ENCODE peak calls at places on chromosomes 16 and 17, in four cellular contexts. S is GM23248, Q is endothelial cell of umbilical vein, F is fibroblast of lung. K is an unnamed sample.
A peak's percentile ranks its signal among the peaks of the same experiment; 100 is the strongest.

GRCh38 chr16:88681084-88681680 is 5.1 kb downstream of the SNAI3 start:
- DNase-seq in S (no peak), Q (no peak), F (no peak), K (peak; percentile 43)

GRCh38 chr16:75860654-75861053 is 134.4 kb upstream of the CPHXL start:
- DNase-seq in S (no peak), Q (no peak), F (no peak), K (peak; percentile 66)

GRCh38 chr17:412211-413015 is 59.8 kb upstream of the RPH3AL start:
- DNase-seq in S (peak; percentile 82), Q (peak; percentile 52), F (peak; percentile 74), K (peak; percentile 77)

GRCh38 chr17:43661699-43662431 is at the start of gene MEOX1:
- DNase-seq in S (peak; percentile 66), Q (no peak), F (peak; percentile 71), K (no peak)

GRCh38 chr17:4585203-4585939 is 1.0 kb downstream of the SMTNL2 start:
- DNase-seq in S (no peak), Q (no peak), F (no peak), K (peak; percentile 36)

GRCh38 chr16:72291531-72291981 is 119.6 kb upstream of the PMFBP1 start:
- DNase-seq in S (peak; percentile 93), Q (peak; percentile 87), F (peak; percentile 95), K (no peak)

GRCh38 chr16:8888951-8889892 is 7.1 kb downstream of the LITAFD start:
- DNase-seq in S (no peak), Q (no peak), F (no peak), K (no peak)

GRCh38 chr17:11996722-11997146 is 541 bp downstream of the ZNF18 start:
- DNase-seq in S (peak; percentile 72), Q (peak; percentile 61), F (peak; percentile 34), K (no peak)

GRCh38 chr16:77221482-77221881 is 22.3 kb downstream of the SYCE1L start:
- DNase-seq in S (peak; percentile 22), Q (no peak), F (peak; percentile 5), K (no peak)

DNA sequence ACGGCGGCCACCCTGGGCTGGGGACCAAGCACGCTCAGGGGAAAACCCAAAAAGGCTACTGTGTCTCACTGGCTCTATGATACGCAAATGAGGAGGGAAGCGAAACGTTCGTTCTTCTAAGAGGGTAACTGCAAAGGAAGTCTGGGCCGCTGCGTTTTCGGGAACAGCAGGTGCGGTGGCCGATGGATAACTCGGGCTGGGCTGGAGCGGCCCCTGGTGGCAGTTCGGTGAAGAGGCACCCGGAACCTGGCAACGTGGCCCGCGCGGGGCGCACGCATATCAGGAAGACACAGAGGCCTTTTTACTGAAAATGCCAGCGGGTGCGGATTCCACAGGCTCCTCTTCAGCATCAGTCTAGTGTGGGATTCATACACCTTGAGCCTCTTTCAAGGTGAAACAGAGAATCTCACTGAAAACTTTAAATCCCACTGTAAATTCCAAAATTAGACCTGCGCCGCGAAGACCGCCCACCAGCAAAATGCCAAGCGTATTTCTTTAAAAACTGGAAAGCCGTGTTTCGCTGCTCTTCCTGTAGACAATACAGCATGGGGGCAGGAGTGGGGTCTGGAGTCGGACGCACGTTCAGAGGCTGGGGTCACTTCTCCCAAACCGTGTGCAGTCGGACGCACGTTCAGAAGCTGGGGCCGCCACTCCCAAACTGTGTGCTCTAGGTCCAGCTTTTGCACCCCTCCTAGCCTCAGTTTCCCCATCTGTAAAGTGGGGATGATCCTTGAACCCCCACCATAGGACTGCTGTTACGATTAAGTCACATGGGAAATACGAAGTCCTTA is 44.4 kb upstream of the METTL9 start:
- DNase-seq in S (peak; percentile 96), Q (peak; percentile 66), F (peak; percentile 71), K (peak; percentile 95)
- TF ChIP-seq EZH2 in S (no peak), Q (no peak), F (no peak), K (peak; percentile 40)

GRCh38 chr17:36944488-36945040 is 4.2 kb upstream of the AATF start:
- DNase-seq in S (no peak), Q (no peak), F (no peak), K (no peak)

GRCh38 chr17:36942031-36942599 is 4.8 kb downstream of the LHX1 start:
- DNase-seq in S (no peak), Q (no peak), F (no peak), K (peak; percentile 62)

GRCh38 chr17:36942631-36943125 is 5.4 kb downstream of the LHX1 start:
- DNase-seq in S (no peak), Q (no peak), F (no peak), K (peak; percentile 44)

GRCh38 chr17:36945160-36945559 is 3.6 kb upstream of the AATF start:
- DNase-seq in S (no peak), Q (no peak), F (no peak), K (no peak)

GRCh38 chr17:36943250-36944220 is 5.2 kb upstream of the AATF start:
- DNase-seq in S (no peak), Q (peak; percentile 22), F (peak; percentile 34), K (peak; percentile 66)
- TF ChIP-seq EZH2 in S (peak; percentile 68), Q (peak; percentile 18), F (peak; percentile 92), K (peak; percentile 97)

GRCh38 chr17:21375757-21376584 is at the start of gene KCNJ12:
- DNase-seq in S (peak; percentile 52), Q (peak; percentile 3), F (peak; percentile 9), K (peak; percentile 80)

GRCh38 chr17:21373034-21373433 is 3.1 kb upstream of the KCNJ12 start:
- DNase-seq in S (no peak), Q (no peak), F (no peak), K (no peak)

GRCh38 chr17:21375162-21375560 is 996 bp upstream of the KCNJ12 start:
- DNase-seq in S (no peak), Q (no peak), F (no peak), K (no peak)

GRCh38 chr17:21373696-21374454 is 2.3 kb upstream of the KCNJ12 start:
- DNase-seq in S (no peak), Q (no peak), F (no peak), K (no peak)

GRCh38 chr17:21374455-21375161 is 1.5 kb upstream of the KCNJ12 start:
- DNase-seq in S (no peak), Q (no peak), F (no peak), K (no peak)
- TF ChIP-seq EZH2 in S (no peak), Q (no peak), F (no peak), K (no peak)

GRCh38 chr17:21001813-21002221 is 41.0 kb downstream of the USP22 start:
- DNase-seq in S (peak; percentile 28), Q (no peak), F (peak; percentile 14), K (no peak)
- TF ChIP-seq EZH2 in S (no peak), Q (no peak), F (no peak), K (no peak)

DNA sequence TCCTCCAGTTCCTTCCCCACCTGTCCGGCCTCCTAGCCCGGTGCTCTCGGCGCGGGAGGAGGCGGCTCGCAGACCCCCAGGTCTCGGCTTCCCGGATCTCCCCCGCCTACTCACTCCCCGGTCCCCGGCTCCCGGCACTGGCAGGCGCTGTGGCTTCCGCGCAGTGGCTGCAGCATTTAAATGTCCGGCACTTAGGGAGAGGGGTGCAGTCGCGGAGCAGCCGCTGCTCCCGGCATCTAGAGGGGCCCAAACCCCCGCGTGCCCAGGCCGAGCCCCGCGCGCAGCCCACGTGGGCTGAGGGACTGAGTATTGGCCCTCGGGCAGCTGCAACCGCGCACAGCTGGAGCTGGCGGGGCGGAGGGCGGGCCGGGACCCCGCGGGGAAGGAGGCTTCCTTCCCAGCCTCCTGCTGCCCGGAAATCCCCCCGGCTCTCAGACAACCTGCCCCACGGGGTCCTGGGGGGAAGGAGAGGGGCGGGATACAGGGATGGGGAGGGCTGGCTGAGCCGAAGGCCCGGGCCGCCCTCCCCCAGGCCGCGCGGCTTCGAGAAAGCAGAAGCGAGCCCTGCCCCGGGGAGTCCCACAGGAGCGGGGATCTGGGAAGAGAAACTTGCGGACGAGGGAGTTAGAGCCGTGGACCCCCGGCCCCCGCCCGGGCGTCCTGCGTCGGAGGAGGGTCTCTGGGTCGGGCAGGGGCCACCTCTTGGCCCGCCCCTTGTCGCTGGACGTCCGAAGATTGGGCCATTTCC is 429 bp upstream of the MMP25 start:
- DNase-seq in S (peak; percentile 34), Q (no peak), F (no peak), K (peak; percentile 66)
- TF ChIP-seq EZH2 in S (peak; percentile 90), Q (peak; percentile 82), F (peak; percentile 92), K (peak; percentile 81)

GRCh38 chr17:40564195-40564882 is 933 bp downstream of the CCR7 start:
- DNase-seq in S (no peak), Q (no peak), F (no peak), K (no peak)

GRCh38 chr17:40567377-40567776 is 2.1 kb upstream of the CCR7 start:
- DNase-seq in S (no peak), Q (no peak), F (no peak), K (no peak)

GRCh38 chr17:40568074-40568836 is 3.0 kb upstream of the CCR7 start:
- DNase-seq in S (no peak), Q (no peak), F (no peak), K (no peak)

GRCh38 chr17:40564883-40565744 is at the start of gene CCR7:
- DNase-seq in S (no peak), Q (no peak), F (no peak), K (no peak)

DNA sequence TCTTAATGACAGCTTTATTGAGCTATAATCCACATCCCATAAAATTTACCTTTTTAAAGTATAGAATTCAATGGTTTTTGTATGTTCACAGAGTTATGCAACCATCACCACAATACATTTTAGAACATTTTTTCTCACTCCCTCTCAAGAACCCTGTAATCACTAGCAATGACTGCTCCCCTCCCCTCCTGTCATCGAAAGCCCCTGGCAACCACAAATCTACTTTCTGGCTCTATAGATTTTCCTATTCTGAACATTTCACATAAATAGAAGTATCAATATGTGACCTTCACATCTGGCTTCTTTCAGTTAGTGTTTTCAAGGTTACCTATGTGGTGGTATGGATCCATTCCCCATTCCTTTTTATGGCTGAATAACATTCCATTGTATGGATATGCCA is 755 bp upstream of the CCR7 start:
- DNase-seq in S (no peak), Q (no peak), F (no peak), K (no peak)
- TF ChIP-seq EZH2 in S (no peak), Q (no peak), F (no peak), K (no peak)

DNA sequence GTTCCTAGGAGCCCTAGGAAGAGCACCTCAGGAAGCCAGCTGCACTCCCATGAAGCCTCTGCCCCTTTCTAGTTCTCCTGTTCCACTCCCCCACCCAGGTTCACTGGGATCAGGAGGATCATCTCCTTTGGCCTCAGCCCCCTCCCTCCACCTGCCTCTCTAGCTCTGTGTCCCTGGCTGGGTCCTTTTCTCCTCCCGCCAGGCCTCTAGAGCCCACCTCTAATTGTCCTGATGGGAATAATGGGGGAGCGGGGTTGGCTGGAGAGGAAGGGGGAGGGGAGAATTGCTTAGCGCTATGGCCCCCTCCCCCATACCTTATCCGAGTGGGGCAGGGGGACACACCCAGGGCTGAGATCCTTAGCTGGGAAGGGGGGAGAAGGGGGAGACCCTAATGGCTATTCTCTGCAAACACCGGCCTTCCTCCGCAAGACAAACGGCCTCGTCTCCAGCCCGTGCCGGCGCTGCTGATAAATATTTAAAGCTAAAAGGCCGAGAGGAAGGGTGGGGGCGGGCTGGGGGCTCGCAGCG is 999 bp downstream of the HOXB7 start:
- DNase-seq in S (no peak), Q (no peak), F (no peak), K (no peak)
- TF ChIP-seq EZH2 in S (no peak), Q (no peak), F (no peak), K (no peak)

DNA sequence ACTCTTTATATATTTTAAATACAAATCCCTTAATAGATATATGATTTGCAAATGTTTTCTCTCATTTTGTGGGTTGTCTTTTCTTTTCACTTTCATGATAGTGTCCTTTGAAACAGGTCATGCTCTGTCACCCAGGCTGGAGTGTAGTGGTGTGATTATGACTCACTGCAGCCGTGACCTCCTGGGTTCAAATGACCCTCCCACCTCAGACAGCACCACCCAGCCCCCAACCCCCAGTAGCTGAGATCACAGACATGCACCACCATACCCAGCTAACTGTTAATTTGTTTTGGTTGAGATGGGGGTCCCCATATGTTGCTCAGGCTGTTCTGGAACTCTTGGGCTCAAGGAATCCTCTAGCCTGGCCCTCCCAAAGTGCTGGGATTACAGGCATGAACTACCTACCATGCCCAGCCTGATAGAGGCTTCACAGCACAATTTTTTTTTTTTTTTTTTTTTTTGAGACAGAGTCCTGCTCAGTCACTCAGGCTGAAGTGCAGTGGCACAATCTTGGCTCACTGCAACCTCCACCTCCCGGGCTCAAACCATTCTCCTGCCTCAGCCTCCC is 18.5 kb upstream of the TMIGD1 start:
- DNase-seq in S (no peak), Q (no peak), F (no peak), K (no peak)
- TF ChIP-seq EZH2 in S (no peak), Q (no peak), F (no peak), K (no peak)

K was measured in neural progenitor cell.